ENCODE peak calls at places on chromosomes 1 and 21, in nine cellular contexts. M is cerebellum; C is HT1080; K is lung; Z is activated effector memory CD4-positive, alpha-beta T cell treated with anti-CD3 and anti-CD28 coated beads, Interleukin-2, amount 50 U/mL, for 16 hours; O is NCI-H446; L is glomerular endothelial cell; F is GM19239; T is T-helper 17 cell. B is an unnamed sample.

GRCh38 chr1:91199988-91200387 is 178.2 kb upstream of the ZNF644 start:
- DNase-seq in M (no peak), C (no peak), K (no peak), Z (no peak), O (no peak), L (no peak), F (no peak), T (no peak), B (no peak)

GRCh38 chr1:53125623-53126360 is 16.6 kb downstream of the SLC1A7 start:
- DNase-seq in M (no peak), C (no peak), K (no peak), Z (no peak), O (no peak), L (no peak), F (no peak), T (no peak), B (no peak)

GRCh38 chr1:93519196-93519825 is 71.4 kb downstream of the FNBP1L start:
- DNase-seq in M (no peak), C (peak; percentile 60), K (no peak), Z (no peak), O (no peak), L (no peak), F (no peak), T (no peak), B (no peak)

GRCh38 chr1:93695411-93696005 is 13.9 kb upstream of the BCAR3 start:
- DNase-seq in M (no peak), C (no peak), K (no peak), Z (no peak), O (no peak), L (no peak), F (no peak), T (no peak), B (no peak)

GRCh38 chr1:87800006-87800405 is 471.3 kb downstream of the LMO4 start:
- DNase-seq in M (no peak), C (no peak), K (no peak), Z (no peak), O (no peak), L (no peak), F (no peak), T (no peak), B (no peak)

GRCh38 chr1:179077396-179077795 is 4.5 kb upstream of the TOR3A start:
- DNase-seq in M (no peak), C (no peak), K (no peak), Z (no peak), O (no peak), L (no peak), F (no peak), T (no peak), B (no peak)

GRCh38 chr1:200877839-200878551 is 5.2 kb downstream of the GPR25 start:
- DNase-seq in M (no peak), C (peak; percentile 13), K (peak; percentile 19), Z (peak; percentile 86), O (no peak), L (no peak), F (no peak), T (no peak), B (peak; percentile 2)

GRCh38 chr21:26433386-26433785 is 139.7 kb downstream of the CYYR1 start:
- DNase-seq in M (no peak), C (no peak), K (no peak), Z (no peak), O (no peak), L (no peak), F (no peak), T (no peak), B (no peak)

GRCh38 chr1:61271412-61271789 is 189.0 kb downstream of the NFIA start:
- DNase-seq in M (peak; percentile 61), C (no peak), K (no peak), Z (no peak), O (peak; percentile 16), L (no peak), F (no peak), T (no peak), B (no peak)

GRCh38 chr1:51543877-51544276 is 24.8 kb upstream of the EPS15 start:
- DNase-seq in M (no peak), C (no peak), K (no peak), Z (no peak), O (no peak), L (no peak), F (no peak), T (no peak), B (no peak)

GRCh38 chr1:11692899-11693590 is 1.5 kb downstream of the DRAXIN start:
- DNase-seq in M (no peak), C (peak; percentile 98), K (no peak), Z (peak; percentile 72), O (peak; percentile 37), L (peak; percentile 52), F (no peak), T (no peak), B (no peak)

GRCh38 chr1:23555949-23556640 is 3.2 kb downstream of the ID3 start:
- DNase-seq in M (no peak), C (peak; percentile 79), K (no peak), Z (no peak), O (peak; percentile 78), L (peak; percentile 74), F (no peak), T (no peak), B (no peak)

GRCh38 chr1:235679644-235680043 is 30.1 kb upstream of the GNG4 start:
- DNase-seq in M (no peak), C (no peak), K (no peak), Z (no peak), O (no peak), L (no peak), F (no peak), T (no peak), B (no peak)

GRCh38 chr1:30718636-30719405 is 4.6 kb downstream of the MATN1 start:
- DNase-seq in M (peak; percentile 83), C (peak; percentile 82), K (peak; percentile 98), Z (peak; percentile 94), O (peak; percentile 86), L (peak; percentile 66), F (peak; percentile 69), T (peak; percentile 80), B (peak; percentile 98)

GRCh38 chr1:7552402-7552801 is 218.7 kb upstream of the VAMP3 start:
- DNase-seq in M (no peak), C (no peak), K (peak; percentile 65), Z (no peak), O (no peak), L (no peak), F (no peak), T (no peak), B (no peak)

GRCh38 chr1:212129781-212130180 is 94.2 kb downstream of the DTL start:
- DNase-seq in M (no peak), C (no peak), K (no peak), Z (no peak), O (no peak), L (no peak), F (no peak), T (no peak), B (no peak)

GRCh38 chr1:44512313-44512885 is 107.3 kb downstream of the RNF220 start:
- DNase-seq in M (peak; percentile 74), C (no peak), K (no peak), Z (no peak), O (no peak), L (no peak), F (no peak), T (no peak), B (no peak)

GRCh38 chr1:214660900-214661299 is 57.9 kb downstream of the CENPF start:
- DNase-seq in M (peak; percentile 12), C (no peak), K (no peak), Z (no peak), O (no peak), L (no peak), F (no peak), T (no peak), B (no peak)

GRCh38 chr21:14866859-14867560 is 197.8 kb downstream of the NRIP1 start:
- DNase-seq in M (no peak), C (no peak), K (no peak), Z (no peak), O (no peak), L (no peak), F (no peak), T (no peak), B (no peak)

GRCh38 chr1:75124510-75124909 is 9.7 kb upstream of the LHX8 start:
- DNase-seq in M (no peak), C (no peak), K (no peak), Z (no peak), O (no peak), L (no peak), F (no peak), T (no peak), B (no peak)

GRCh38 chr1:202575906-202576653 is 134.2 kb downstream of the SYT2 start:
- DNase-seq in M (no peak), C (no peak), K (no peak), Z (no peak), O (no peak), L (no peak), F (no peak), T (no peak), B (no peak)

GRCh38 chr21:39119696-39120290 is 63.5 kb downstream of the PSMG1 start:
- DNase-seq in M (no peak), C (no peak), K (no peak), Z (no peak), O (no peak), L (no peak), F (no peak), T (no peak), B (no peak)

GRCh38 chr1:110019790-110020189 is 14.6 kb upstream of the STRIP1 start:
- DNase-seq in M (no peak), C (no peak), K (no peak), Z (no peak), O (no peak), L (no peak), F (no peak), T (no peak), B (peak; percentile 37)

GRCh38 chr1:167491586-167492408 is 26.5 kb downstream of the CD247 start:
- DNase-seq in M (no peak), C (no peak), K (no peak), Z (no peak), O (no peak), L (no peak), F (no peak), T (no peak), B (no peak)

GRCh38 chr1:74780600-74780999 is 47.6 kb downstream of the TYW3 start:
- DNase-seq in M (no peak), C (no peak), K (no peak), Z (no peak), O (no peak), L (no peak), F (no peak), T (no peak), B (no peak)

GRCh38 chr21:45889961-45890360 is 91.6 kb upstream of the COL6A1 start:
- DNase-seq in M (no peak), C (no peak), K (no peak), Z (no peak), O (no peak), L (no peak), F (no peak), T (no peak), B (no peak)

GRCh38 chr21:25722631-25723030 is 12.1 kb downstream of the ATP5PF start:
- DNase-seq in M (no peak), C (no peak), K (no peak), Z (no peak), O (no peak), L (no peak), F (no peak), T (no peak), B (no peak)

GRCh38 chr1:155253208-155253607 is 2.1 kb downstream of the ENTREP3 start:
- DNase-seq in M (no peak), C (no peak), K (no peak), Z (no peak), O (no peak), L (no peak), F (no peak), T (no peak), B (no peak)

GRCh38 chr1:161216945-161217712 is 2.0 kb downstream of the FCER1G start:
- DNase-seq in M (no peak), C (peak; percentile 89), K (no peak), Z (no peak), O (no peak), L (no peak), F (peak; percentile 53), T (no peak), B (no peak)

GRCh38 chr1:151035167-151035566 is 1.2 kb upstream of the BNIPL start:
- DNase-seq in M (no peak), C (no peak), K (no peak), Z (no peak), O (no peak), L (no peak), F (no peak), T (no peak), B (no peak)

GRCh38 chr1:187383366-187383765 is 554.6 kb downstream of the PLA2G4A start:
- DNase-seq in M (no peak), C (no peak), K (no peak), Z (no peak), O (no peak), L (no peak), F (no peak), T (no peak), B (no peak)

B was measured in prostate gland.